ENCODE peak calls at places on chromosomes 7 and 10, in five cellular contexts. P is right lobe of liver, Z is IMR-90, Q is HCT116, L is ovary. Y is an unnamed sample.
A peak's percentile ranks its signal among the peaks of the same experiment; 100 is the strongest.

GRCh38 chr7:47088329-47089067 is 493.4 kb downstream of the TNS3 start:
- DNase-seq in P (no peak), Z (peak; percentile 67), Q (peak; percentile 34), L (peak; percentile 71), Y (peak; percentile 41)

GRCh38 chr10:21184216-21184615 is 287.1 kb upstream of the NEBL start:
- DNase-seq in P (no peak), Z (no peak), Q (no peak), L (no peak), Y (no peak)

GRCh38 chr10:92544296-92544695 is 29.6 kb downstream of the IDE start:
- DNase-seq in P (no peak), Z (peak; percentile 48), Q (no peak), L (no peak), Y (no peak)

GRCh38 chr7:157000741-157001653 is 9.5 kb downstream of the MNX1 start:
- DNase-seq in P (no peak), Z (no peak), Q (no peak), L (no peak), Y (no peak)

GRCh38 chr10:100970076-100970913 is 991 bp downstream of the SEMA4G start:
- DNase-seq in P (peak; percentile 94), Z (no peak), Q (peak; percentile 26), L (peak; percentile 47), Y (no peak)

GRCh38 chr10:105542401-105542800 is 901.3 kb downstream of the SORCS3 start:
- DNase-seq in P (no peak), Z (no peak), Q (no peak), L (no peak), Y (no peak)

GRCh38 chr10:70053212-70053895 is 708 bp downstream of the MACROH2A2 start:
- DNase-seq in P (peak; percentile 60), Z (no peak), Q (no peak), L (peak; percentile 20), Y (peak; percentile 50)

GRCh38 chr7:16004661-16005060 is 318.2 kb upstream of the MEOX2 start:
- DNase-seq in P (no peak), Z (no peak), Q (no peak), L (no peak), Y (no peak)

GRCh38 chr10:49093922-49094321 is 21.4 kb downstream of the VSTM4 start:
- DNase-seq in P (no peak), Z (no peak), Q (no peak), L (no peak), Y (no peak)

GRCh38 chr10:34474060-34474376 is 341.1 kb downstream of the PARD3 start:
- DNase-seq in P (no peak), Z (peak; percentile 74), Q (peak; percentile 4), L (no peak), Y (no peak)

GRCh38 chr10:78621183-78621789 is 447.5 kb upstream of the ZMIZ1 start:
- DNase-seq in P (no peak), Z (no peak), Q (no peak), L (no peak), Y (no peak)

GRCh38 chr10:60167056-60167455 is 222.6 kb downstream of the ANK3 start:
- DNase-seq in P (no peak), Z (no peak), Q (no peak), L (no peak), Y (no peak)

GRCh38 chr7:129188372-129188891 is at the start of gene SMO:
- DNase-seq in P (peak; percentile 74), Z (peak; percentile 39), Q (no peak), L (peak; percentile 74), Y (peak; percentile 57)

GRCh38 chr7:46352335-46352954 is 431.4 kb upstream of the IGFBP3 start:
- DNase-seq in P (peak; percentile 54), Z (peak; percentile 72), Q (peak; percentile 56), L (peak; percentile 33), Y (peak; percentile 20)

GRCh38 chr10:10500941-10501340 is 516.7 kb upstream of the CELF2 start:
- DNase-seq in P (no peak), Z (peak; percentile 91), Q (no peak), L (no peak), Y (no peak)

GRCh38 chr7:11492307-11492706 is 339.7 kb downstream of the THSD7A start:
- DNase-seq in P (no peak), Z (no peak), Q (no peak), L (no peak), Y (no peak)

GRCh38 chr10:132130286-132131265 is 56.2 kb upstream of the DPYSL4 start:
- DNase-seq in P (no peak), Z (no peak), Q (no peak), L (no peak), Y (peak; percentile 60)

GRCh38 chr10:21326594-21326993 is 198.9 kb downstream of the SKIDA1 start:
- DNase-seq in P (no peak), Z (no peak), Q (no peak), L (no peak), Y (no peak)

GRCh38 chr7:30475580-30475979 is 3.0 kb downstream of the NOD1 start:
- DNase-seq in P (no peak), Z (no peak), Q (no peak), L (no peak), Y (no peak)

GRCh38 chr7:30618961-30619360 is 24.3 kb downstream of the GARS1 start:
- DNase-seq in P (no peak), Z (no peak), Q (no peak), L (no peak), Y (no peak)

GRCh38 chr7:35286422-35286821 is 32.5 kb upstream of the TBX20 start:
- DNase-seq in P (no peak), Z (peak; percentile 2), Q (no peak), L (no peak), Y (no peak)

GRCh38 chr10:107425844-107426553 is 261.5 kb upstream of the SORCS1 start:
- DNase-seq in P (no peak), Z (no peak), Q (no peak), L (no peak), Y (no peak)

GRCh38 chr7:90180011-90180585 is 25.8 kb downstream of the STEAP1 start:
- DNase-seq in P (no peak), Z (peak; percentile 16), Q (peak; percentile 66), L (no peak), Y (no peak)

GRCh38 chr10:3889961-3890522 is 105.0 kb upstream of the KLF6 start:
- DNase-seq in P (no peak), Z (peak; percentile 87), Q (peak; percentile 94), L (no peak), Y (no peak)

GRCh38 chr10:11863353-11864105 is 40.4 kb downstream of the PROSER2 start:
- DNase-seq in P (no peak), Z (no peak), Q (no peak), L (no peak), Y (no peak)

GRCh38 chr7:538764-539685 is 19.4 kb upstream of the PDGFA start:
- DNase-seq in P (no peak), Z (no peak), Q (no peak), L (no peak), Y (no peak)

GRCh38 chr7:123650595-123650994 is 5.1 kb upstream of the LMOD2 start:
- DNase-seq in P (no peak), Z (no peak), Q (no peak), L (no peak), Y (no peak)

GRCh38 chr7:91267558-91267955 is 3.3 kb downstream of the FZD1 start:
- DNase-seq in P (no peak), Z (peak; percentile 75), Q (no peak), L (no peak), Y (no peak)

GRCh38 chr10:80407836-80408197 is 534 bp upstream of the PRXL2A start:
- DNase-seq in P (peak; percentile 58), Z (no peak), Q (peak; percentile 37), L (no peak), Y (no peak)

GRCh38 chr10:123890761-123891146 is 853 bp downstream of the CPXM2 start:
- DNase-seq in P (no peak), Z (no peak), Q (no peak), L (no peak), Y (no peak)

GRCh38 chr10:33306756-33307519 is 27.5 kb downstream of the NRP1 start:
- DNase-seq in P (no peak), Z (peak; percentile 79), Q (no peak), L (no peak), Y (no peak)

GRCh38 chr10:46514431-46514861 is 42.0 kb downstream of the GPRIN2 start:
- DNase-seq in P (peak; percentile 57), Z (no peak), Q (no peak), L (peak; percentile 11), Y (no peak)

GRCh38 chr10:1130226-1130625 is 74.0 kb downstream of the WDR37 start:
- DNase-seq in P (no peak), Z (no peak), Q (no peak), L (no peak), Y (no peak)

GRCh38 chr10:1134156-1134555 is 78.0 kb downstream of the WDR37 start:
- DNase-seq in P (peak; percentile 23), Z (no peak), Q (no peak), L (no peak), Y (no peak)

GRCh38 chr10:1130995-1131790 is 75.0 kb downstream of the WDR37 start:
- DNase-seq in P (no peak), Z (no peak), Q (no peak), L (no peak), Y (no peak)

GRCh38 chr10:1133495-1134045 is 77.4 kb downstream of the WDR37 start:
- DNase-seq in P (peak; percentile 22), Z (no peak), Q (no peak), L (no peak), Y (no peak)

GRCh38 chr10:1132584-1132983 is 76.4 kb downstream of the WDR37 start:
- DNase-seq in P (no peak), Z (no peak), Q (no peak), L (no peak), Y (no peak)
- TF ChIP-seq POLR2A in P (no peak), Z (no peak), Q (no peak), L (no peak), Y (no peak)

DNA sequence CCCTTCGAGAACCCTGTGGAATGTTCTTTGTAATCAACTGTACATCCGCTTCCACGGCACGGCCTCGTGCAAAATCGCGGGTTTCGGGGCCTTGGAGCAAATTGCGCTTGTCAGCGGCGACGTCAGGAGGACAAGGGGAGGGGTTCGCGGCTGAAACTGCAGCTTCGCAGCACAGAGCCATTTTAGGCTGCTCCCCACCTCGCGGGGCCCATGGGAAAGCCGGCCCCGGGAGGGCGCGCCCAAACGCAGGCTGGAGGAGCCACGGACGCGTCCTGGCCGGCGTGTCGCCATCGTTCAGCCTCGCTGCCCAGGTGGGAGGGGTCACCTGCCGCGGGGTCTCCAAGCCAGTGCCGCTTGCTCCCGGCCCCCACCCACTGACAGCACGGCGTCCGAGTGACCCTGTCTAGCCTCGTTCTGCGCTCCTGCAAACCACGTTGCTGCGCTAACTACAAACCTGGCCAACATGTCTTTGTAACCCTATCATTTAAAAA is 2.8 kb downstream of the SFMBT2 start:
- DNase-seq in P (peak; percentile 54), Z (no peak), Q (no peak), L (peak; percentile 68), Y (peak; percentile 72)
- H3K4me1 ChIP-seq in P (peaks cover 40% of the 10 kb centered on the region), Z (no peaks in the 10 kb centered on the region), Q (no peaks in the 10 kb centered on the region), L (peaks cover 20% of the 10 kb centered on the region), Y (peaks cover 72% of the 10 kb centered on the region)

GRCh38 chr7:5694221-5694754 is 87.2 kb downstream of the RNF216 start:
- DNase-seq in P (no peak), Z (peak; percentile 97), Q (no peak), L (peak; percentile 62), Y (no peak)
- TF ChIP-seq POLR2A in P (no peak), Z (peak; percentile 65), Q (no peak), L (no peak), Y (no peak)

DNA sequence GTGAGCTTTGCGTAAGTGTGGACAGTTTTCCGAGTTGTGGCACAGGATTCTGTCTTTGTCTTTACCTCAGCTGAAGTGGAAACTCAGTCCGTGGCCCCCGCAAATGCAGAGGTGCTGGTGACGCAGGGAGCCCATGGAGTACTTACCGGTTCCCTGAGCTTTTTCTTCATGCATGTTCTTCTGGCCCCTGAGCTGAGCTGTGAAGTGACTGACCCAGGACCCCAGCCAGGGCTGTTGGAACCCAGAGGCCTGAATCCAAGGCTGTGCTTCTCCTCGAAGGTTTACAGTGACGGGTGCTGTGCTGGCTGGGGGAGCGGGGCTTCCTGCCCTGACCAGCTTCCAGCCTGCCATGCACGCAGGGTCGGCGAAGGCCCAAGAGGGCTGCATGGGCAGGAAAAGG is 223.5 kb downstream of the GLRX3 start:
- DNase-seq in P (peak; percentile 22), Z (no peak), Q (no peak), L (no peak), Y (no peak)
- H3K4me1 ChIP-seq in P (no peaks in the 10 kb centered on the region), Z (no peaks in the 10 kb centered on the region), Q (no peaks in the 10 kb centered on the region), L (no peaks in the 10 kb centered on the region), Y (no peaks in the 10 kb centered on the region)